ENCODE peak calls at places on chromosomes 12 and 14, in four cellular contexts. K is HepG2, H is K562, O is GM12878. T is an unnamed sample.

GRCh38 chr14:32939254-32940065 is 781 bp downstream of the NPAS3 start:
- DNase-seq in H (no peak), K (no peak), O (no peak), T (peak)

GRCh38 chr12:59040651-59041050 is 120.3 kb upstream of the LRIG3 start:
- DNase-seq in O (no peak), K (no peak), H (no peak), T (no peak)

GRCh38 chr12:47164730-47165439 is 85.1 kb upstream of the AMIGO2 start:
- DNase-seq in H (no peak), O (no peak), K (no peak), T (no peak)

GRCh38 chr14:31893156-31893813 is 183.8 kb upstream of the ARHGAP5 start:
- DNase-seq in H (no peak), K (no peak), O (no peak), T (no peak)

GRCh38 chr12:14403293-14403692 is 37.8 kb downstream of the ATF7IP start:
- DNase-seq in K (no peak), H (no peak), O (no peak), T (no peak)

GRCh38 chr14:23375527-23376251 is 1.2 kb upstream of the CMTM5 start:
- DNase-seq in K (no peak), O (no peak), H (no peak), T (no peak)

GRCh38 chr14:90674716-90675115 is 141.5 kb downstream of the TTC7B start:
- DNase-seq in O (no peak), K (no peak), H (no peak), T (no peak)

GRCh38 chr14:50726372-50727107 is 58.4 kb upstream of the SAV1 start:
- DNase-seq in K (no peak), H (no peak), O (no peak), T (no peak)

GRCh38 chr12:78194448-78194847 is 363.8 kb downstream of the NAV3 start:
- DNase-seq in H (no peak), K (no peak), O (no peak), T (no peak)

GRCh38 chr12:112031472-112031871 is 18.2 kb downstream of the ERP29 start:
- DNase-seq in K (no peak), O (no peak), H (no peak), T (no peak)

GRCh38 chr12:94198872-94199271 is 50.5 kb downstream of the PLXNC1 start:
- DNase-seq in O (no peak), H (no peak), K (no peak), T (peak)

GRCh38 chr12:125028106-125028505 is 34.7 kb downstream of the BRI3BP start:
- DNase-seq in O (no peak), H (no peak), K (no peak), T (no peak)
- TF ChIP-seq TCF7 in O (no peak), H (no peak), K (no peak), T (no peak)

GRCh38 chr12:55940065-55940732 is 9.2 kb downstream of the DGKA start:
- DNase-seq in O (peak), K (peak), H (peak), T (peak)
- TF ChIP-seq ATF2 in O (no peak), K (no peak), H (no peak), T (no peak)

GRCh38 chr12:113933201-113933786 is 32.8 kb downstream of the RBM19 start:
- DNase-seq in K (no peak), O (no peak), H (peak), T (no peak)

GRCh38 chr12:113934060-113934829 is 31.9 kb downstream of the RBM19 start:
- DNase-seq in K (no peak), O (no peak), H (no peak), T (no peak)

GRCh38 chr12:113936460-113936859 is 29.7 kb downstream of the RBM19 start:
- DNase-seq in K (no peak), H (no peak), O (no peak), T (no peak)

GRCh38 chr12:113934946-113935345 is 31.2 kb downstream of the RBM19 start:
- DNase-seq in K (no peak), O (no peak), H (no peak), T (no peak)

DNA sequence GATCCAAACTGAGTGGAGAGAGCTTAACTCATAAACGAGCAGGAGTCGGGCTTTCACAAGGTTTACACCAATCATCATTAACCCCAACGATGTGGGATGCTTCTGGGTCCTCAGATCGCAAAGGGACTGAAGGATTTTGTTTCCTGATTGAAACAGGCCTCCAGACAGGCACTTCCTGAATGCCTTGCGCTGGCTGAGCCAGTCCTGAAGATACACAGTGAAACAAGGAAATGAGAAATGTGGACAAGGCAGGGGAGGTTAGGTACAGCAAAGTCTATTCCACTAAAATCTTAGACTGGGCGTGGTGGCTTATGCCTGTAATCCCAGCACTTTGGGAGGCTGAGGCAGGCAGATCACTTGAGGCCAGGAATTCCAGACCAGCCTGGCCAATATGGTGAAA is 30.7 kb downstream of the RBM19 start:
- DNase-seq in K (no peak), H (no peak), O (no peak), T (no peak)
- TF ChIP-seq TCF7 in K (no peak), H (no peak), O (no peak), T (no peak)

DNA sequence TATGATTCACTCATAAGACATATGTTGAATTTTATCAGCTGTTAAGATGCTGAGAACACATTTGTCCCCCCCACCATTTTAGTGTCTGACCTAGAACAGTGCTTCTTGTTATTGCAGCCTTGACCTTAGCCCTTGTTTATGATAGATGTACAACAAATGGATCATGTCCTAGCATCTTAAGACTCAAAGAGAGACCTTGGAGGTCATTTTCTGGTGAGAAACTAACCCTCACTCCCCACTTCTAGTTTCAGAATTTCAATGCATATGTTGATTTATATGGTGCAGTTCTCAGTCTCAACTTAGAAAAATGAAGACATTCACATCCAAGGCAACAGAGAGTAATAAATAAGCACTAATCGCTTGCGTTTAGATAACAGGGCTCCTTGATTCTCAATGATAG is 391.2 kb downstream of the AEBP2 start:
- DNase-seq in K (no peak), H (no peak), O (no peak), T (no peak)
- TF ChIP-seq ATF2 in K (no peak), H (no peak), O (no peak), T (no peak)

GRCh38 chr12:89648211-89648930 is 60.3 kb downstream of the ATP2B1 start:
- DNase-seq in H (peak), K (peak), O (no peak), T (peak)
- TF ChIP-seq TCF7 in H (no peak), K (no peak), O (no peak), T (no peak)

GRCh38 chr12:12214635-12215131 is 52.2 kb downstream of the LRP6 start:
- DNase-seq in O (peak), H (no peak), K (peak), T (no peak)
- TF ChIP-seq ATF2 in O (no peak), H (no peak), K (no peak), T (no peak)

GRCh38 chr12:104805186-104805585 is 152.9 kb downstream of the SLC41A2 start:
- DNase-seq in K (no peak), H (no peak), O (no peak), T (no peak)
- TF ChIP-seq TCF7 in K (no peak), H (no peak), O (no peak), T (no peak)

T was measured in WTC11.